ENCODE peak calls at places on chromosomes 16 and 17, in ten cellular contexts. P is activated B cell treated with CpG ODN at 0.5 μM for 24 hours, A is AG09309, Q is HFF-Myc, M is bronchial epithelial cell, G is tibial artery, W is heart left ventricle, N is AG09319, V is GM10248, R is HFFc6. U is an unnamed sample.

GRCh38 chr16:68902376-68903345 is 59.3 kb downstream of the TANGO6 start:
- DNase-seq in P (no peak), A (peak), Q (no peak), M (peak), G (no peak), W (no peak), N (no peak), V (peak), R (peak), U (peak)

GRCh38 chr17:47686661-47687327 is 7.2 kb upstream of the TBKBP1 start:
- DNase-seq in P (no peak), A (no peak), Q (no peak), M (no peak), G (no peak), W (no peak), N (no peak), V (no peak), R (peak), U (no peak)

GRCh38 chr17:65037157-65037556 is 19.4 kb downstream of the GNA13 start:
- DNase-seq in P (no peak), A (no peak), Q (no peak), M (no peak), G (no peak), W (no peak), N (no peak), V (no peak), R (no peak), U (no peak)

GRCh38 chr17:38724337-38724988 is 5.7 kb upstream of the CISD3 start:
- DNase-seq in P (no peak), A (no peak), Q (no peak), M (no peak), G (no peak), W (peak), N (no peak), V (no peak), R (no peak), U (no peak)

GRCh38 chr17:81143717-81144422 is 21.4 kb upstream of the PVALEF start:
- DNase-seq in P (no peak), A (no peak), Q (no peak), M (no peak), G (no peak), W (no peak), N (no peak), V (no peak), R (no peak), U (no peak)

GRCh38 chr16:54443352-54443751 is 156.8 kb upstream of the IRX3 start:
- DNase-seq in P (no peak), A (no peak), Q (no peak), M (no peak), G (no peak), W (no peak), N (no peak), V (no peak), R (no peak), U (no peak)

GRCh38 chr17:39763046-39763800 is 25.5 kb downstream of the GRB7 start:
- DNase-seq in P (no peak), A (no peak), Q (no peak), M (peak), G (no peak), W (no peak), N (no peak), V (no peak), R (peak), U (no peak)

GRCh38 chr17:9230346-9230745 is 209.0 kb downstream of the NTN1 start:
- DNase-seq in P (no peak), A (no peak), Q (no peak), M (no peak), G (no peak), W (peak), N (peak), V (no peak), R (no peak), U (no peak)

GRCh38 chr16:68444058-68444657 is 4.2 kb downstream of the SMPD3 start:
- DNase-seq in P (no peak), A (no peak), Q (no peak), M (peak), G (no peak), W (no peak), N (no peak), V (no peak), R (peak), U (no peak)

GRCh38 chr17:39064374-39064773 is 87.1 kb downstream of the PLXDC1 start:
- DNase-seq in P (no peak), A (peak), Q (no peak), M (peak), G (no peak), W (no peak), N (no peak), V (no peak), R (peak), U (no peak)

GRCh38 chr17:2090804-2091534 is 36.1 kb downstream of the HIC1 start:
- DNase-seq in P (no peak), A (peak), Q (peak), M (peak), G (peak), W (peak), N (peak), V (no peak), R (peak), U (no peak)
- TF ChIP-seq CTCF in P (no peak), A (peak), Q (peak), M (peak), G (peak), W (peak), N (peak), V (no peak), R (peak), U (no peak)

GRCh38 chr17:36647598-36647997 is 46.2 kb downstream of the MRM1 start:
- DNase-seq in P (no peak), A (no peak), Q (no peak), M (no peak), G (no peak), W (no peak), N (no peak), V (no peak), R (no peak), U (no peak)
- TF ChIP-seq CTCF in P (no peak), A (no peak), Q (peak), M (no peak), G (no peak), W (no peak), N (no peak), V (no peak), R (no peak), U (no peak)

GRCh38 chr17:71472809-71473789 is 647.7 kb upstream of the SOX9 start:
- DNase-seq in P (no peak), A (peak), Q (peak), M (peak), G (no peak), W (no peak), N (peak), V (peak), R (peak), U (peak)
- TF ChIP-seq CTCF in P (no peak), A (peak), Q (peak), M (peak), G (peak), W (peak), N (peak), V (peak), R (peak), U (peak)

GRCh38 chr17:72602517-72603345 is 481.9 kb downstream of the SOX9 start:
- DNase-seq in P (no peak), A (no peak), Q (no peak), M (peak), G (no peak), W (no peak), N (no peak), V (no peak), R (peak), U (no peak)
- TF ChIP-seq CTCF in P (no peak), A (peak), Q (peak), M (peak), G (no peak), W (no peak), N (no peak), V (no peak), R (peak), U (no peak)

GRCh38 chr16:85894266-85894665 is 4.7 kb upstream of the IRF8 start:
- DNase-seq in P (no peak), A (no peak), Q (no peak), M (peak), G (no peak), W (no peak), N (no peak), V (no peak), R (no peak), U (no peak)
- TF ChIP-seq CTCF in P (no peak), A (no peak), Q (no peak), M (peak), G (no peak), W (no peak), N (no peak), V (peak), R (no peak), U (peak)

GRCh38 chr16:71376465-71377157 is 18.1 kb downstream of the CALB2 start:
- DNase-seq in P (no peak), A (no peak), Q (no peak), M (no peak), G (no peak), W (no peak), N (no peak), V (no peak), R (no peak), U (no peak)
- TF ChIP-seq CTCF in P (no peak), A (no peak), Q (no peak), M (no peak), G (no peak), W (no peak), N (no peak), V (no peak), R (no peak), U (no peak)